ENCODE peak calls at places on chromosomes 7 and 10, in four cellular contexts. J is astrocyte, Q is esophagus squamous epithelium, X is psoas muscle. K is an unnamed sample.
A peak's percentile ranks its signal among the peaks of the same experiment; 100 is the strongest.

GRCh38 chr7:105805619-105806018 is 70.8 kb downstream of the ATXN7L1 start:
- DNase-seq in J (no peak), Q (no peak), X (no peak), K (no peak)

GRCh38 chr7:44964384-44964830 is 14.4 kb downstream of the MYO1G start:
- DNase-seq in J (no peak), Q (no peak), X (no peak), K (no peak)

GRCh38 chr10:131842351-131843088 is 58.3 kb upstream of the PPP2R2D start:
- DNase-seq in J (no peak), Q (no peak), X (no peak), K (no peak)

GRCh38 chr7:31883761-31884164 is 186.4 kb downstream of the PDE1C start:
- DNase-seq in J (peak; percentile 78), Q (no peak), X (no peak), K (no peak)

GRCh38 chr7:38207843-38208242 is 29.8 kb downstream of the STARD3NL start:
- DNase-seq in J (no peak), Q (no peak), X (no peak), K (no peak)

GRCh38 chr7:45920543-45921380 is at the start of gene IGFBP3:
- DNase-seq in J (peak; percentile 64), Q (no peak), X (peak; percentile 63), K (no peak)

GRCh38 chr7:154917214-154918160 is 85.4 kb downstream of the PAXIP1 start:
- DNase-seq in J (no peak), Q (no peak), X (no peak), K (no peak)

GRCh38 chr7:128831178-128831993 is 1.2 kb downstream of the FLNC start:
- DNase-seq in J (peak; percentile 74), Q (no peak), X (peak; percentile 46), K (no peak)

GRCh38 chr10:129744134-129744895 is 219.8 kb downstream of the EBF3 start:
- DNase-seq in J (no peak), Q (no peak), X (no peak), K (no peak)

GRCh38 chr7:26858735-26859134 is 5.7 kb downstream of the SKAP2 start:
- DNase-seq in J (no peak), Q (no peak), X (no peak), K (no peak)

GRCh38 chr10:4283841-4284610 is 499.0 kb upstream of the KLF6 start:
- DNase-seq in J (peak; percentile 46), Q (no peak), X (peak; percentile 59), K (peak; percentile 46)

GRCh38 chr10:133201948-133202725 is 27.9 kb upstream of the UTF1 start:
- DNase-seq in J (no peak), Q (no peak), X (no peak), K (no peak)

GRCh38 chr7:150451833-150452431 is 1.5 kb downstream of the GIMAP8 start:
- DNase-seq in J (no peak), Q (no peak), X (no peak), K (no peak)

GRCh38 chr7:137755438-137755837 is 91.3 kb downstream of the DGKI start:
- DNase-seq in J (no peak), Q (no peak), X (no peak), K (no peak)

GRCh38 chr7:13886356-13886755 is 103.1 kb downstream of the ETV1 start:
- DNase-seq in J (peak; percentile 51), Q (no peak), X (no peak), K (no peak)

GRCh38 chr7:116777613-116778380 is 84.6 kb upstream of the CAPZA2 start:
- DNase-seq in J (peak; percentile 78), Q (no peak), X (no peak), K (no peak)

GRCh38 chr7:4837814-4838625 is 23.8 kb downstream of the PAPOLB start:
- DNase-seq in J (no peak), Q (no peak), X (no peak), K (no peak)

GRCh38 chr7:131945313-131945831 is 388.9 kb upstream of the PODXL start:
- DNase-seq in J (no peak), Q (no peak), X (peak; percentile 52), K (no peak)

GRCh38 chr7:37196631-37197030 is 252.0 kb downstream of the ELMO1 start:
- DNase-seq in J (no peak), Q (no peak), X (no peak), K (no peak)

GRCh38 chr7:50068026-50068425 is 25.0 kb downstream of the ZPBP start:
- DNase-seq in J (peak; percentile 4), Q (no peak), X (no peak), K (no peak)

GRCh38 chr7:45663167-45663921 is 89.2 kb downstream of the ADCY1 start:
- DNase-seq in J (no peak), Q (no peak), X (no peak), K (no peak)

GRCh38 chr7:74183653-74184450 is 9.7 kb downstream of the EIF4H start:
- DNase-seq in J (no peak), Q (no peak), X (no peak), K (no peak)

GRCh38 chr7:20352573-20353304 is 22.0 kb downstream of the ITGB8 start:
- DNase-seq in J (peak; percentile 72), Q (no peak), X (no peak), K (no peak)

GRCh38 chr10:112899396-112900065 is 50.5 kb upstream of the TCF7L2 start:
- DNase-seq in J (no peak), Q (no peak), X (no peak), K (no peak)

GRCh38 chr10:112906945-112907344 is 43.1 kb upstream of the TCF7L2 start:
- DNase-seq in J (no peak), Q (no peak), X (no peak), K (no peak)

GRCh38 chr10:112904000-112904399 is 46.0 kb upstream of the TCF7L2 start:
- DNase-seq in J (peak; percentile 46), Q (no peak), X (no peak), K (no peak)

GRCh38 chr10:112898540-112899395 is 51.3 kb upstream of the TCF7L2 start:
- DNase-seq in J (peak; percentile 74), Q (no peak), X (no peak), K (no peak)

DNA sequence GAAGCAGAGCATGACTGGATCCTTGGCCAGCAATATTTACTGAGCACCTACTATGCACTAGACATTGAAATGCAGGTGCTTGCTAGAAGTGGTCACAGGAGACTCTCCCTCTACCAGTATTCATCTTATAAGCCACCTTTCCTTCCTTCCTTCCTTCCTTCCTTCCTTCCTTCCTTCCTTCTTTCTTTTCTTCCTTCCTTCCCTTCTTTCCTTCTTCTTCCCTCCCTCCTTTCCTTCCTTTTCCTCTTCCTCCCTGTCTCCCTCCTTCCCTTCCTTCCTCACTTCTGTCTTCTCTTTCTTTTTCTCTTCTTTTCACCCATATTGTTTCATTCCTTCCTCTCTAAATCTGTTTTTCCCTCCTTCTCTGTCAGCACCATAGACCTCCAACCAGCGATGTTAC is 47.3 kb upstream of the TCF7L2 start:
- DNase-seq in J (no peak), Q (no peak), X (no peak), K (no peak)
- H3K4me1 ChIP-seq in J (peaks cover 12% of the 10 kb centered on the region), Q (no peaks in the 10 kb centered on the region), X (no peaks in the 10 kb centered on the region), K (peaks cover 3% of the 10 kb centered on the region)

GRCh38 chr10:117892681-117893220 is 154.0 kb downstream of the RAB11FIP2 start:
- DNase-seq in J (no peak), Q (no peak), X (no peak), K (no peak)
- H3K27me3 ChIP-seq in J (no peaks in the 10 kb centered on the region), Q (no peaks in the 10 kb centered on the region), X (peaks cover 2% of the 10 kb centered on the region), K (no peaks in the 10 kb centered on the region)

GRCh38 chr10:17617031-17617911 is at the start of gene HACD1:
- DNase-seq in J (peak; percentile 64), Q (no peak), X (peak; percentile 68), K (peak; percentile 4)
- TF ChIP-seq CTCF in J (no peak), Q (peak; percentile 5), X (peak; percentile 2), K (no peak)

GRCh38 chr7:148726385-148726784 is 27.7 kb downstream of the CUL1 start:
- DNase-seq in J (no peak), Q (no peak), X (no peak), K (no peak)
- H3K4me1 ChIP-seq in J (no peaks in the 10 kb centered on the region), Q (peaks cover 10% of the 10 kb centered on the region), X (peaks cover 68% of the 10 kb centered on the region), K (peaks cover 66% of the 10 kb centered on the region)

DNA sequence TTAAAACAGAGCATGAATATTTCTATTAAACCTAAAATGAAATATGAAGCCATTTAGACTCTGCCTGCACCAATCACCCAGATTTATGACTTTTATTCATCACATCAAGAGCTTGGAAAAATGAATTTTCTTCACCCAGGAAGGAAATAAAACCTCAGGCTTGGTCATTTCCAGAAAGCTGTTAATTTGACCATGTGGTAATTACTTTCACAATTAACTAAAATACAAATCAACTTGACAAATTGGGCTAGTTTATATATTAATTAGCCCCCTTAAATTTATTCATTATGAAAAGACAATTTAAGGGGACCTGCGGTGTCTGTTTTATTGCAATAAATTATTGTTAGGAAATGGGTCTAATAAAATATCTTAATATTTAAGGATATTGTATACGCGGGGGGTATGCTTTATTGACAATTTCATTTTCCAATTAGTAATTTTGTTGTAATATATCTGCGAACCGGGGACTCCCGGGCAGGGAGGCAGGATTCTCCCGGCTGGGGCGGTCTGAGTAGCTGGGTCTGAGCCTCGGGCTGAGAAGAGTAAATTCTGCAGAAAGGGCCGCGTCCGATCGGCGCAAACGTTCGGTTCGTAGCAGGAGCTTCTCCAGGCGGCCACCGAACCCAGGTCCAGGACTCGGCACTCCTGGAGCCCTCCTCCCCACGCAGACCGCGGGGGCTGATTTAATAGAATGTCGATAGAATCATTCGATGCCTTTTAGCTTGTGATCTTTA is 9.4 kb upstream of the MNX1 start:
- DNase-seq in J (no peak), Q (no peak), X (no peak), K (no peak)
- H3K27me3 ChIP-seq in J (peaks cover 91% of the 10 kb centered on the region), Q (peaks cover 45% of the 10 kb centered on the region), X (peaks cover 68% of the 10 kb centered on the region), K (peaks cover 11% of the 10 kb centered on the region)

DNA sequence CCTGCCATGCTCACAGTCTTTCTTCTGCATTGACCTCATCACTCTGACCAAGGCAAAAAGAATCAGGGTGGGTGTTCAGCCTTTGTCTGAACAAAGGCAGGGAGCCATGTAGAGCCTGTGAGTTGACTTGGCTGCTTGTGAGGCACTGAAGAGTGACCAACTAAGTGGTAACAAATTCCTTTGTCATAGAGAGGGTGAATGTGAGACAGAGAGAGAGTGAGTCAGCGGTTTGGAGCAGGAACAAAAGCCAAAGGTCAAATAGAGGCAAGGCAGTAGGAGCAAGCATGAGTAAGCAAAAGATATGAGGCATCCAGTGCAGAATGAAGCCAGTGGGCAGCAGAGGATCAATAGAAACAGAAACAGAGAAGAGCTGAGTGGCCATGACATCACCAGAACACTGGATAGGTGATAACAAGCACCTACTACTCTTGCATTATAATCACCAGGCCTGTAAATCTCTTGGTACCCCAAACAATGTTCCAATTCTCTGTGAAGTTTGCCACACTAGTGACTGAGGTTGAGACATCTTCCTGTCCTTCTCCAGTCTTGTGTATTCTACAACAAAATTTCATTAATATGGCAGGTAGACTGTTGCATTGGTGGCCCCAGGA is 116.2 kb upstream of the LAMB4 start:
- DNase-seq in J (peak; percentile 99), Q (no peak), X (peak; percentile 14), K (no peak)
- TF ChIP-seq CTCF in J (no peak), Q (no peak), X (no peak), K (no peak)